ENCODE peak calls at places on chromosomes 5 and 9, in seven cellular contexts. T, S, E, A, N, F and C are unnamed samples.

GRCh38 chr9:101148344-101148743 is 119.8 kb downstream of the PLPPR1 start:
- DNase-seq in S (no peak), E (no peak), N (no peak), T (no peak), F (no peak), A (no peak), C (no peak)

GRCh38 chr5:122076023-122076422 is 2.0 kb downstream of the LOX start:
- DNase-seq in A (no peak), S (no peak), E (no peak), N (no peak), T (peak), F (no peak), C (no peak)

GRCh38 chr5:33975846-33976245 is 8.6 kb downstream of the SLC45A2 start:
- DNase-seq in E (no peak), F (no peak), A (no peak), N (no peak), S (no peak), T (no peak), C (no peak)

GRCh38 chr5:179288101-179288808 is 57.0 kb downstream of the ADAMTS2 start:
- DNase-seq in E (no peak), S (no peak), F (no peak), T (no peak), N (no peak), A (no peak), C (no peak)

GRCh38 chr5:78768781-78769380 is 120.3 kb upstream of the LHFPL2 start:
- DNase-seq in F (no peak), S (no peak), T (no peak), E (no peak), A (no peak), N (no peak), C (no peak)

GRCh38 chr5:135222771-135223170 is 176.3 kb downstream of the MACROH2A1 start:
- DNase-seq in F (no peak), A (no peak), S (no peak), E (no peak), T (no peak), N (no peak), C (no peak)

GRCh38 chr5:59158165-59158564 is 575.3 kb downstream of the RAB3C start:
- DNase-seq in F (no peak), N (no peak), T (no peak), S (no peak), A (no peak), E (no peak), C (no peak)

GRCh38 chr5:95114902-95115301 is 170.0 kb downstream of the MCTP1 start:
- DNase-seq in N (no peak), T (no peak), E (no peak), F (no peak), S (no peak), A (no peak), C (no peak)

GRCh38 chr5:158525663-158526062 is 574.1 kb downstream of the EBF1 start:
- DNase-seq in F (no peak), S (no peak), A (no peak), N (no peak), T (no peak), E (no peak), C (no peak)

GRCh38 chr5:91176288-91177016 is 206.7 kb downstream of the ARRDC3 start:
- DNase-seq in E (no peak), F (no peak), A (no peak), T (peak), N (no peak), S (no peak), C (no peak)

GRCh38 chr5:132258102-132259060 is 885 bp downstream of the PDLIM4 start:
- DNase-seq in S (no peak), T (peak), A (no peak), E (no peak), N (no peak), F (no peak), C (no peak)

GRCh38 chr5:24208540-24209141 is 436.1 kb downstream of the CDH10 start:
- DNase-seq in S (no peak), A (no peak), E (no peak), F (no peak), N (no peak), T (no peak), C (no peak)

GRCh38 chr5:88389248-88390006 is 120.8 kb upstream of the TMEM161B start:
- DNase-seq in E (no peak), F (no peak), N (no peak), S (no peak), A (no peak), T (no peak), C (no peak)

GRCh38 chr9:35349287-35349990 is 140.5 kb upstream of the RUSC2 start:
- DNase-seq in E (no peak), F (no peak), S (no peak), A (no peak), T (no peak), N (no peak), C (no peak)

GRCh38 chr5:168916852-168917251 is 337.7 kb upstream of the PANK3 start:
- DNase-seq in T (no peak), S (no peak), E (peak), A (no peak), F (no peak), N (no peak), C (no peak)

GRCh38 chr9:118809160-118809625 is 560.0 kb downstream of the BRINP1 start:
- DNase-seq in T (no peak), E (no peak), S (no peak), N (no peak), F (no peak), A (no peak), C (no peak)

GRCh38 chr5:68251804-68252648 is 36.5 kb downstream of the PIK3R1 start:
- DNase-seq in S (no peak), N (peak), F (no peak), A (no peak), T (no peak), E (no peak), C (peak)

GRCh38 chr5:53418409-53418808 is 62.0 kb upstream of the FST start:
- DNase-seq in E (no peak), A (no peak), F (no peak), N (no peak), S (no peak), T (no peak), C (no peak)

GRCh38 chr5:78129632-78130031 is 164.9 kb downstream of the AP3B1 start:
- DNase-seq in A (no peak), E (no peak), S (no peak), T (no peak), N (no peak), F (no peak), C (no peak)